ENCODE peak calls at places on chromosomes 5 and 9, in seven cellular contexts. Q, C, I, Z, L, F and J are unnamed samples.

GRCh38 chr5:82984786-82985762 is 92.1 kb downstream of the TMEM167A start:
- DNase-seq in Q (no peak), C (no peak), I (no peak), Z (no peak), L (no peak), F (no peak), J (no peak)

GRCh38 chr9:4137234-4137633 is 162.6 kb downstream of the GLIS3 start:
- DNase-seq in Q (peak; percentile 90), C (peak; percentile 65), I (no peak), Z (no peak), L (no peak), F (no peak), J (no peak)

GRCh38 chr5:168916266-168916665 is 337.1 kb upstream of the PANK3 start:
- DNase-seq in Q (peak; percentile 44), C (no peak), I (peak; percentile 45), Z (no peak), L (no peak), F (no peak), J (no peak)

GRCh38 chr9:124298646-124299235 is 41.0 kb downstream of the NEK6 start:
- DNase-seq in Q (no peak), C (no peak), I (no peak), Z (no peak), L (no peak), F (no peak), J (no peak)

GRCh38 chr9:34536685-34537084 is 13.9 kb upstream of the ENHO start:
- DNase-seq in Q (no peak), C (no peak), I (no peak), Z (no peak), L (no peak), F (no peak), J (no peak)

GRCh38 chr5:122458278-122458872 is 146.3 kb downstream of the SNCAIP start:
- DNase-seq in Q (peak; percentile 50), C (peak; percentile 19), I (no peak), Z (no peak), L (no peak), F (no peak), J (peak; percentile 69)

GRCh38 chr9:69527454-69527853 is 144.7 kb downstream of the APBA1 start:
- DNase-seq in Q (no peak), C (no peak), I (no peak), Z (no peak), L (no peak), F (no peak), J (no peak)

GRCh38 chr9:137851516-137852217 is 25.9 kb upstream of the CACNA1B start:
- DNase-seq in Q (peak; percentile 80), C (no peak), I (no peak), Z (no peak), L (no peak), F (no peak), J (no peak)

GRCh38 chr9:129697956-129698757 is 32.7 kb downstream of the PRRX2 start:
- DNase-seq in Q (peak; percentile 19), C (no peak), I (peak; percentile 86), Z (no peak), L (no peak), F (no peak), J (no peak)

GRCh38 chr5:162248107-162248713 is 180.6 kb downstream of the GABRG2 start:
- DNase-seq in Q (peak; percentile 86), C (peak; percentile 4), I (no peak), Z (no peak), L (no peak), F (no peak), J (peak; percentile 41)

GRCh38 chr5:74889523-74890105 is 23.4 kb upstream of the FAM169A start:
- DNase-seq in Q (no peak), C (no peak), I (no peak), Z (no peak), L (no peak), F (no peak), J (no peak)

GRCh38 chr5:103138202-103138601 is 18.1 kb downstream of the PPIP5K2 start:
- DNase-seq in Q (no peak), C (no peak), I (no peak), Z (no peak), L (no peak), F (no peak), J (no peak)

GRCh38 chr5:157548513-157549282 is 26.9 kb downstream of the ADAM19 start:
- DNase-seq in Q (no peak), C (no peak), I (peak; percentile 57), Z (no peak), L (no peak), F (no peak), J (no peak)

GRCh38 chr9:69874301-69875060 is 53.9 kb downstream of the CFAP95 start:
- DNase-seq in Q (peak; percentile 31), C (no peak), I (no peak), Z (no peak), L (no peak), F (no peak), J (no peak)

GRCh38 chr5:159439002-159439401 is 108.7 kb upstream of the IL12B start:
- DNase-seq in Q (no peak), C (no peak), I (no peak), Z (no peak), L (no peak), F (no peak), J (no peak)

GRCh38 chr5:98341038-98341710 is 432.3 kb upstream of the RGMB start:
- DNase-seq in Q (no peak), C (no peak), I (no peak), Z (no peak), L (no peak), F (no peak), J (no peak)

DNA sequence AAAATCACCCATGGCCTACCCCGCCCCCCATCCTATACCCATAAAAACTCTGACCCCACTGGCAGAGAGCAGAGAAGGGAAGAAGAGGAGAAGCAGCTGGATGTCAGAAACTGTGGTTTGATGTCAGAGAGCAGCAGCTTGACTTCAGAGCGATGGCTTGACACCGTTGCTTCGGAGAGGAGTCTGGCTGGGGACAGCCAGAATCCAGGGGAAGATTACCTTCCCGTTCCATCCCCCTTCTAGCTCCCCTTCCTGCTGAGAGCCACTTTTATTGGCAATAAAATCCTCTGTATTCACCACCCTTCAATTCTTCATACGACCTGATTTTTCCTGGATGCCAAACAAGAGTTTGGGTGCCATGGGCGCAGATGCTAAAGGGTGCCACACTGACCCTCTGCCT is 138.0 kb downstream of the DCP2 start:
- DNase-seq in Q (no peak), C (no peak), I (no peak), Z (no peak), L (no peak), F (no peak), J (no peak)
- H3K4me1 ChIP-seq in Q (no peaks in the 10 kb centered on the region), C (no peaks in the 10 kb centered on the region), I (peaks cover 4% of the 10 kb centered on the region), Z (no peaks in the 10 kb centered on the region), L (peaks cover 34% of the 10 kb centered on the region), F (no peaks in the 10 kb centered on the region), J (peaks cover 88% of the 10 kb centered on the region)

GRCh38 chr5:91219803-91220371 is 163.2 kb downstream of the ARRDC3 start:
- DNase-seq in Q (peak; percentile 49), C (peak; percentile 24), I (no peak), Z (no peak), L (no peak), F (no peak), J (peak; percentile 64)
- H3K27ac ChIP-seq in Q (no peak overlapping the region), C (peak overlapping the region; percentile 66), I (no peak overlapping the region), Z (no peak overlapping the region), L (peak overlapping the region; percentile 28), F (no peak overlapping the region), J (no peak overlapping the region)

GRCh38 chr9:112332674-112332976 is 794 bp downstream of the PTBP3 start:
- DNase-seq in Q (no peak), C (no peak), I (no peak), Z (no peak), L (no peak), F (no peak), J (no peak)
- H3K4me1 ChIP-seq in Q (no peaks in the 10 kb centered on the region), C (peaks cover 44% of the 10 kb centered on the region), I (no peaks in the 10 kb centered on the region), Z (peaks cover 49% of the 10 kb centered on the region), L (peaks cover 38% of the 10 kb centered on the region), F (peaks cover 36% of the 10 kb centered on the region), J (peaks cover 40% of the 10 kb centered on the region)

DNA sequence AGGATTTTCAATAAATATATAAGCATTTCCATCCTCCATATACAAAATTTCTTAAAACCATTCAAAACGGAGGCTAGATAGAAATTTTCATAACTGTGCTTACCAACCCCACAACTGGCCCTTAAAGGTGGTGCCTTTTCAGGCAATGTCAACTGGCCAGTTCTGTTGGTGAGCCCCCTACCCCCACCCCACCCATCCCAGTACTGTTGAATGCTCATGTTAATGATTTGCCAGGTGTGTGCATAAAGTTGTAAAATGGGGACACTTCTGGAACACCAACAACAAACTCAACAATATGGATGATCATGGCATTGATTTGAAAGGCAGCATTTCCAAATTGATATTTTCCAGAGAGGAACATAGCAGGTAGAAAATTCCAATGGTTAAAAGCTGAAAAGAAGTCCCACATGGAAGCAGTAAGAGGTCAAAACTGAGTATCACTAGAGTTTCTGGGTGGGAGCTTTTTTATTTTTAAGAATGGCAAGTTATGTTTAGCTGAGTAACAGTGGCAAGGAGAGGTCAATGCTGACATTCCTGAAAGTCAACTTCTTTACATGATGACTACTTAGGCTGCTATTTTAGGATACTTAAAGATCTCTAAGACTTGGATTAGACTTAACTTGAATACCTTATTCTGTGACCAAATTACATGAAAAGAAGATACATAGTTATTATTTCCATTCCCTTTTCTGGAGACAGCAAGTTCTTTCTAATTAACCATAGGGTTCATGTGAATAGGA is 2.7 kb downstream of the LEAP2 start:
- DNase-seq in Q (no peak), C (no peak), I (no peak), Z (no peak), L (no peak), F (no peak), J (no peak)
- H3K27ac ChIP-seq in Q (no peak overlapping the region), C (no peak overlapping the region), I (no peak overlapping the region), Z (no peak overlapping the region), L (no peak overlapping the region), F (no peak overlapping the region), J (no peak overlapping the region)